ENCODE peak calls at places on chromosome 10, in eight cellular contexts. D is AG09319, R is K562, C is astrocyte of the spinal cord, U is lower lobe of right lung, A is A549, Z is left ventricle myocardium inferior, L is H1. Y is an unnamed sample.

GRCh38 chr10:47441973-47442750 is 41.8 kb downstream of the ANXA8 start:
- DNase-seq in D (no peak), R (peak), C (no peak), U (peak), A (no peak), Z (no peak), L (no peak), Y (no peak)

GRCh38 chr10:69721690-69722310 is 79.9 kb upstream of the COL13A1 start:
- DNase-seq in D (no peak), R (no peak), C (peak), U (peak), A (no peak), Z (peak), L (no peak), Y (no peak)

GRCh38 chr10:13225601-13226000 is 8.6 kb downstream of the UCMA start:
- DNase-seq in D (no peak), R (no peak), C (no peak), U (no peak), A (no peak), Z (no peak), L (no peak), Y (no peak)

GRCh38 chr10:11907914-11908313 is 84.8 kb downstream of the PROSER2 start:
- DNase-seq in D (no peak), R (no peak), C (no peak), U (no peak), A (no peak), Z (no peak), L (no peak), Y (no peak)

GRCh38 chr10:70514591-70514990 is 36.0 kb downstream of the PALD1 start:
- DNase-seq in D (no peak), R (no peak), C (no peak), U (no peak), A (no peak), Z (no peak), L (no peak), Y (no peak)

GRCh38 chr10:120473593-120473992 is 16.6 kb downstream of the PLPP4 start:
- DNase-seq in D (no peak), R (no peak), C (no peak), U (no peak), A (no peak), Z (no peak), L (no peak), Y (no peak)

GRCh38 chr10:61108880-61109279 is 164.9 kb upstream of the RHOBTB1 start:
- DNase-seq in D (no peak), R (peak), C (no peak), U (no peak), A (no peak), Z (no peak), L (no peak), Y (no peak)

GRCh38 chr10:22252286-22252800 is 34.5 kb upstream of the EBLN1 start:
- DNase-seq in D (no peak), R (no peak), C (peak), U (peak), A (no peak), Z (peak), L (no peak), Y (no peak)

GRCh38 chr10:103931603-103932002 is 13.6 kb upstream of the STN1 start:
- DNase-seq in D (no peak), R (no peak), C (no peak), U (no peak), A (no peak), Z (no peak), L (no peak), Y (no peak)

GRCh38 chr10:43061331-43061730 is 15.5 kb upstream of the RET start:
- DNase-seq in D (no peak), R (no peak), C (no peak), U (no peak), A (no peak), Z (no peak), L (no peak), Y (no peak)

GRCh38 chr10:102240467-102241036 is 760 bp downstream of the PITX3 start:
- DNase-seq in D (no peak), R (no peak), C (no peak), U (no peak), A (no peak), Z (no peak), L (no peak), Y (no peak)

GRCh38 chr10:60444494-60445064 is 54.9 kb upstream of the ANK3 start:
- DNase-seq in D (no peak), R (peak), C (peak), U (no peak), A (peak), Z (no peak), L (no peak), Y (no peak)

GRCh38 chr10:118564652-118565051 is 30.8 kb downstream of the PRLHR start:
- DNase-seq in D (no peak), R (peak), C (no peak), U (no peak), A (peak), Z (no peak), L (peak), Y (no peak)

GRCh38 chr10:120436431-120437142 is 20.4 kb upstream of the PLPP4 start:
- DNase-seq in D (no peak), R (no peak), C (peak), U (no peak), A (no peak), Z (no peak), L (no peak), Y (no peak)

GRCh38 chr10:44032216-44032615 is 352.7 kb downstream of the CXCL12 start:
- DNase-seq in D (no peak), R (no peak), C (no peak), U (no peak), A (no peak), Z (no peak), L (no peak), Y (no peak)

GRCh38 chr10:8584666-8585065 is 530.2 kb downstream of the GATA3 start:
- DNase-seq in D (no peak), R (no peak), C (no peak), U (no peak), A (no peak), Z (no peak), L (no peak), Y (no peak)

GRCh38 chr10:109027534-109028185 is 895.7 kb downstream of the XPNPEP1 start:
- DNase-seq in D (no peak), R (no peak), C (no peak), U (no peak), A (no peak), Z (no peak), L (no peak), Y (peak)

DNA sequence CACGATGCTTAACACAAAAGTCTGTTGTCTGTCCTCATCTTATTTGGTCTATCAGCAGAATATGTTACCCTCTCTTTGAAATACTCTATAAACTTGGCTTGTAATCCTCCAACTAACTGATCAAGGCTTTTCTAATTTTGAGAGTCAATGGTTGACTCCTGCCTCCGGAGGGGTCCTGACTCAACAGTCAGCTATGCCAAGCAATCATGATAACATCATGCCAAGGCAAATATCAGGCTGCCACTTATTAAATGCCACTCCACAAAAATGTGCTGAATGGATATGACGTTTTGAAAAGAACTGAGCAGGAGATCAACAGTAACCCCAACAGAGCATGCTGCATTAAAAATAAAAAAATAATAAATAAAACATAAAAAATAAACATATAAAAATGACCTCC is 116.1 kb downstream of the PARD3 start:
- DNase-seq in D (no peak), R (no peak), C (peak), U (no peak), A (peak), Z (no peak), L (no peak), Y (no peak)
- TF ChIP-seq CTCF in D (no peak), R (no peak), C (no peak), U (no peak), A (no peak), Z (no peak), L (no peak), Y (no peak)

GRCh38 chr10:117107280-117107679 is 30.8 kb downstream of the VAX1 start:
- DNase-seq in D (no peak), R (no peak), C (no peak), U (no peak), A (no peak), Z (no peak), L (no peak), Y (no peak)

GRCh38 chr10:117112220-117112619 is 25.9 kb downstream of the VAX1 start:
- DNase-seq in D (no peak), R (no peak), C (no peak), U (no peak), A (peak), Z (no peak), L (no peak), Y (no peak)
- TF ChIP-seq CTCF in D (peak), R (no peak), C (peak), U (no peak), A (peak), Z (no peak), L (no peak), Y (peak)

GRCh38 chr10:125881192-125881591 is at the start of gene DHX32:
- DNase-seq in D (no peak), R (no peak), C (no peak), U (no peak), A (no peak), Z (no peak), L (no peak), Y (no peak)
- TF ChIP-seq CTCF in D (no peak), R (no peak), C (no peak), U (no peak), A (no peak), Z (no peak), L (no peak), Y (no peak)

DNA sequence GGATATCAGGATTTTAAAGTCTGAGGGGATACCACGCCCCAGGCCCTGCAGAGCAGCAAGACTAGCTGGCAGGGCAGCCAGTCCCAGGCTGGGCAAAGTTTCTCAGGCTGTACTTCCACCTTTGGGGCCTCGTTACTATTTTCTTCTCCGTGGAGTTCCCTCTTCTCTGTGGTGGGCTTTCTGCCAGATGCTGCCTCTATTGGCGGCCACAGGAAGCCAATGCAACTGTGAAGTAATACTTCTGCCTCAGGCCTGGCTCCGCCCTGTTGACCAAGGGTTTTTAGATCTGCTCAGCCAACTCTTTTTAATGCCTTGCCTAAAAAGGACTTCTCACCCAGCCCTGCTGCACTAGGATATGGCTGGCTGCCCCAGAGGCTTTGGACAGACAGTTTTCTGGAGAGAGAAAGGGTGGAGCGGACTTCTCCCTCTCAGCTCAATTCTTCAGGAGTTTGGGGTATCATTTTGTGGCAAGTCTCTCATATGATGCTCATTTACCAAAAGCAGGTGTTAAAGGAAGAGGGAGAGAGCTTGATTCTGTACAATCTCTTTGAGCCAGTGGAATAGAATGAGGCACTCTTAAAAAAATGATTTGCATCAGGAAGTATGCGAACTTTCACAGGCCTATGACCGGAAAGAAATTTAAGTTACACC is 67.4 kb downstream of the HHEX start:
- DNase-seq in D (peak), R (peak), C (peak), U (peak), A (peak), Z (peak), L (peak), Y (peak)
- TF ChIP-seq CTCF in D (peak), R (peak), C (no peak), U (peak), A (no peak), Z (peak), L (peak), Y (no peak)

GRCh38 chr10:26647602-26648244 is 49.8 kb upstream of the PDSS1 start:
- DNase-seq in D (no peak), R (no peak), C (no peak), U (no peak), A (no peak), Z (no peak), L (no peak), Y (no peak)
- TF ChIP-seq CTCF in D (no peak), R (peak), C (no peak), U (no peak), A (no peak), Z (no peak), L (peak), Y (no peak)

GRCh38 chr10:49135575-49136313 is 1.9 kb upstream of the FAM170B start:
- DNase-seq in D (no peak), R (no peak), C (peak), U (no peak), A (no peak), Z (no peak), L (no peak), Y (no peak)

GRCh38 chr10:49134327-49134726 is 506 bp upstream of the FAM170B start:
- DNase-seq in D (no peak), R (no peak), C (no peak), U (no peak), A (no peak), Z (no peak), L (no peak), Y (no peak)

GRCh38 chr10:49133706-49134248 is at the start of gene FAM170B:
- DNase-seq in D (no peak), R (no peak), C (no peak), U (no peak), A (no peak), Z (no peak), L (no peak), Y (no peak)

GRCh38 chr10:49128854-49129253 is 5.0 kb downstream of the FAM170B start:
- DNase-seq in D (no peak), R (no peak), C (no peak), U (no peak), A (no peak), Z (no peak), L (no peak), Y (no peak)

GRCh38 chr10:49131507-49132385 is 2.1 kb downstream of the FAM170B start:
- DNase-seq in D (no peak), R (no peak), C (no peak), U (no peak), A (no peak), Z (peak), L (no peak), Y (no peak)
- TF ChIP-seq CTCF in D (no peak), R (no peak), C (no peak), U (no peak), A (no peak), Z (no peak), L (no peak), Y (no peak)

GRCh38 chr10:84762754-84763394 is 434.5 kb downstream of the CCSER2 start:
- DNase-seq in D (no peak), R (peak), C (no peak), U (no peak), A (peak), Z (no peak), L (no peak), Y (no peak)
- TF ChIP-seq CTCF in D (no peak), R (no peak), C (no peak), U (no peak), A (no peak), Z (no peak), L (peak), Y (no peak)